ENCODE peak calls at places on chromosome 20, in five cellular contexts. I, U, F, K and E are unnamed samples.

GRCh38 chr20:24321939-24322338 is 147.5 kb upstream of the SYNDIG1 start:
- DNase-seq in K (no peak), F (no peak), U (no peak), I (no peak), E (no peak)

GRCh38 chr20:24863356-24863755 is 85.7 kb upstream of the CST7 start:
- DNase-seq in F (no peak), I (no peak), K (no peak), U (no peak), E (no peak)

GRCh38 chr20:19940945-19941590 is 76.1 kb upstream of the NAA20 start:
- DNase-seq in F (no peak), K (no peak), U (no peak), I (no peak), E (no peak)

GRCh38 chr20:46127396-46128010 is 9.4 kb downstream of the CD40 start:
- DNase-seq in F (no peak), K (peak), U (no peak), I (peak), E (no peak)

GRCh38 chr20:43917380-43917779 is 2.7 kb downstream of the TOX2 start:
- DNase-seq in K (peak), F (no peak), I (no peak), U (no peak), E (no peak)

GRCh38 chr20:37075932-37076685 is 19.7 kb downstream of the RBL1 start:
- DNase-seq in I (no peak), U (no peak), F (no peak), K (no peak), E (no peak)

GRCh38 chr20:6590891-6591679 is 176.4 kb upstream of the BMP2 start:
- DNase-seq in F (no peak), U (no peak), K (peak), I (no peak), E (no peak)

GRCh38 chr20:45311589-45312211 is 3.6 kb upstream of the MATN4 start:
- DNase-seq in U (peak), I (peak), F (peak), K (peak), E (peak)

GRCh38 chr20:51457281-51457932 is 85.1 kb downstream of the NFATC2 start:
- DNase-seq in K (peak), I (peak), U (no peak), F (no peak), E (no peak)

GRCh38 chr20:10673176-10673830 is 496 bp downstream of the JAG1 start:
- DNase-seq in K (no peak), U (no peak), F (peak), I (peak), E (no peak)

GRCh38 chr20:60589624-60590023 is 631.4 kb downstream of the CDH26 start:
- DNase-seq in I (no peak), F (peak), U (no peak), K (no peak), E (no peak)

GRCh38 chr20:63652192-63652980 is 838 bp downstream of the STMN3 start:
- DNase-seq in U (peak), F (no peak), K (no peak), I (no peak), E (peak)

GRCh38 chr20:50169329-50169823 is 15.9 kb upstream of the PEDS1 start:
- DNase-seq in F (peak), I (peak), U (peak), K (no peak), E (peak)

GRCh38 chr20:49594143-49594928 is 26.4 kb upstream of the PTGIS start:
- DNase-seq in U (peak), K (no peak), I (no peak), F (no peak), E (no peak)

GRCh38 chr20:16069416-16070010 is 503.7 kb downstream of the KIF16B start:
- DNase-seq in I (no peak), F (no peak), K (no peak), U (no peak), E (no peak)

GRCh38 chr20:57208198-57208597 is 58.2 kb downstream of the BMP7 start:
- DNase-seq in K (no peak), I (no peak), F (no peak), U (peak), E (no peak)

GRCh38 chr20:62891111-62891510 is 29.5 kb upstream of the TCFL5 start:
- DNase-seq in I (no peak), U (no peak), K (peak), F (no peak), E (peak)